ENCODE peak calls at places on chromosome 17, in four cellular contexts. N is hepatocyte, M is ovary, K is uterus. A is an unnamed sample.

GRCh38 chr17:82677353-82677925 is 21.1 kb downstream of the RAB40B start:
- DNase-seq in N (no peak), M (no peak), K (no peak), A (no peak)

GRCh38 chr17:12622726-12623125 is 43.0 kb upstream of the MYOCD start:
- DNase-seq in M (peak; percentile 39), N (peak; percentile 21), K (peak; percentile 58), A (no peak)

GRCh38 chr17:43517615-43518386 is 28.3 kb downstream of the ETV4 start:
- DNase-seq in N (no peak), K (no peak), M (no peak), A (no peak)

GRCh38 chr17:15260376-15261062 is 4.6 kb downstream of the PMP22 start:
- DNase-seq in K (peak; percentile 91), N (peak; percentile 95), M (peak; percentile 96), A (peak; percentile 69)

GRCh38 chr17:32192379-32192778 is 50.1 kb downstream of the RHOT1 start:
- DNase-seq in K (no peak), M (no peak), N (no peak), A (no peak)

GRCh38 chr17:62933986-62934385 is 32.0 kb upstream of the TANC2 start:
- DNase-seq in N (peak; percentile 35), M (no peak), K (no peak), A (no peak)

GRCh38 chr17:82647593-82648164 is 565 bp downstream of the WDR45B start:
- DNase-seq in K (peak; percentile 36), N (peak; percentile 68), M (peak; percentile 74), A (peak; percentile 39)

GRCh38 chr17:60439501-60439900 is 17.2 kb downstream of the CHCT1 start:
- DNase-seq in M (no peak), N (no peak), K (no peak), A (peak; percentile 30)

GRCh38 chr17:82215095-82215971 is 2.7 kb upstream of the CCDC57 start:
- DNase-seq in K (no peak), M (no peak), N (peak; percentile 45), A (peak; percentile 31)

GRCh38 chr17:78589885-78590284 is 12.7 kb upstream of the DNAH17 start:
- DNase-seq in K (no peak), M (no peak), N (no peak), A (no peak)

GRCh38 chr17:33469911-33470310 is 176.8 kb upstream of the ASIC2 start:
- DNase-seq in M (no peak), N (peak; percentile 82), K (peak; percentile 42), A (peak; percentile 4)

GRCh38 chr17:80529904-80530292 is 14.7 kb upstream of the RPTOR start:
- DNase-seq in M (no peak), K (no peak), N (no peak), A (no peak)
- H3K27me3 ChIP-seq in M (no peaks in the 10 kb centered on the region), K (no peaks in the 10 kb centered on the region), N (no peaks in the 10 kb centered on the region), A (no peaks in the 10 kb centered on the region)

GRCh38 chr17:50658602-50659001 is 23.9 kb downstream of the ABCC3 start:
- DNase-seq in K (no peak), M (no peak), N (no peak), A (no peak)
- H3K4me1 ChIP-seq in K (no peaks in the 10 kb centered on the region), M (peaks cover 2% of the 10 kb centered on the region), N (peaks cover 22% of the 10 kb centered on the region), A (peaks cover 9% of the 10 kb centered on the region)

GRCh38 chr17:72590382-72590781 is 469.6 kb downstream of the SOX9 start:
- DNase-seq in N (no peak), K (no peak), M (no peak), A (no peak)

GRCh38 chr17:72592242-72592966 is 471.6 kb downstream of the SOX9 start:
- DNase-seq in N (peak; percentile 93), M (no peak), K (no peak), A (peak; percentile 86)

GRCh38 chr17:72591500-72592241 is 470.9 kb downstream of the SOX9 start:
- DNase-seq in N (peak; percentile 52), K (no peak), M (no peak), A (peak; percentile 22)

GRCh38 chr17:72592967-72593325 is 472.1 kb downstream of the SOX9 start:
- DNase-seq in M (no peak), N (no peak), K (no peak), A (no peak)

DNA sequence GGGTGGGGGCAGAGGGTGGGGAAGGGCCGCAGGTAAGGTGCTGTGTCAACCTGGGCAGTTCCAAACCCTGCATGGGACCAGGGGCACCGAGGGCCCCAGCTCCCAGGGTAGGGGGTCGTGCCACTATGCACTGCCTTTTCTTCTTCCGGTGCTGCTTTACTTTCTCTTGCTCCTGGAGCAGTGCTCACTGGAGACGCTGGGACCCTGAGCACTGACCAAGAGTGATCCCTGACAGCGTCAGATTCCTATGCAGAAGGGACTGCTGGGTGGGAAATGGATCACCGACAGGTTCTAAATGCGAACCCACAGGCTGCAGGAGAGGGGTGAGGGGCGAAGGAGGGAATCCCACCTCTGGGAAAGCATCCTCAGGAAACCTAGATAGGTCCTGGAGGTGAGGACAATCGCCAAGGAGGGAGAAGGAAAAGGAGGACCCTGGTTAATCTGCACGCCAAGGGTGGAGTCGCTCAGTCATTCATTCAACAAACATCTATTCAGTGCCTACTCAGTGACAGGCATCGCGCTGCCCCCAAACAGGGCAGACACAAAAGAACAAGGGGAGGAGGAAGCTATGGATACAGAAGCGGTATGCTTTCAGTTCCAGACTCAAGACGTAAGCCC is 470.2 kb downstream of the SOX9 start:
- DNase-seq in M (no peak), K (no peak), N (no peak), A (no peak)
- H3K27me3 ChIP-seq in M (no peaks in the 10 kb centered on the region), K (no peaks in the 10 kb centered on the region), N (peaks cover 10% of the 10 kb centered on the region), A (peaks cover 16% of the 10 kb centered on the region)

DNA sequence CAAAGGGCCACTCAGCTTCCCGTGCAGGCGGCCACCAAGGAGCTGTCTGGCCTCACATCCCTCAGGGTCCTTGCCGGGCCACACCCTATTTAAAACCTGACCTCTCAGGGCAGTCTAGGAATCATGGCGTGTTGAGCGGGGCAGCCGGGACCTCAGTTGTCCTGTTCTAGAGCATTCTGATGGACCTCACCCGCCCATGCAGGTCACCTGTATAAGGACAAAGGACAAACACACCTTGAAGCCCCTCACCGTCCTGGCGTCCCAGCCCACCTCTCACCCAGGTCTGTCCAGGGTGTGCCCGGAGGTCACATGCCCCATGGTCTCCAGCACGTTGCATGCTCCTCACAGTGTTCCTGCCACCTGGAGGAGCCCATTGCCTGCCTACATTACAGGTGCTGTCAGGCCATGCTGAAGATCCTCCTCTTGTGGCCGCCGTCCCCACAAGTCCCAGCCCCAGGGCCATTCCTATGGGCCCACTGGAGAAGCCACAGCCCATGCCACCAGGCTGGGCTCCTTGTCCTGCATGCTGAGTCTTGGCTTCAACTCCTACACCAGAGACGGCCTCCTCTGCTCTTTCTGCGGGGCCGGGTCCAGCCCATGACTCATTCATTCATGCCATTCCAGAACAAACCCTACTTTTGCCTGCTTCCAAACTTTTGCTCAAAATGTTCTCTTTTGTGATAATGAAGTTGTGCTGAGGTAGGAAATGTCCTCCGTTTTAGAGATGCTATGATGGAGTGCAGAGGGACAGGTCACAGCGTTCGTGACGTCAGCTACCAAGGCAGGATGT is 46.3 kb downstream of the PEMT start:
- DNase-seq in K (no peak), N (no peak), M (peak; percentile 66), A (no peak)
- H3K4me1 ChIP-seq in K (peaks cover 4% of the 10 kb centered on the region), N (peaks cover 17% of the 10 kb centered on the region), M (peaks cover 8% of the 10 kb centered on the region), A (no peaks in the 10 kb centered on the region)

GRCh38 chr17:49928126-49928800 is 40.7 kb upstream of the DLX4 start:
- DNase-seq in N (no peak), K (no peak), M (no peak), A (no peak)
- H3K27me3 ChIP-seq in N (no peaks in the 10 kb centered on the region), K (no peaks in the 10 kb centered on the region), M (no peaks in the 10 kb centered on the region), A (no peaks in the 10 kb centered on the region)

DNA sequence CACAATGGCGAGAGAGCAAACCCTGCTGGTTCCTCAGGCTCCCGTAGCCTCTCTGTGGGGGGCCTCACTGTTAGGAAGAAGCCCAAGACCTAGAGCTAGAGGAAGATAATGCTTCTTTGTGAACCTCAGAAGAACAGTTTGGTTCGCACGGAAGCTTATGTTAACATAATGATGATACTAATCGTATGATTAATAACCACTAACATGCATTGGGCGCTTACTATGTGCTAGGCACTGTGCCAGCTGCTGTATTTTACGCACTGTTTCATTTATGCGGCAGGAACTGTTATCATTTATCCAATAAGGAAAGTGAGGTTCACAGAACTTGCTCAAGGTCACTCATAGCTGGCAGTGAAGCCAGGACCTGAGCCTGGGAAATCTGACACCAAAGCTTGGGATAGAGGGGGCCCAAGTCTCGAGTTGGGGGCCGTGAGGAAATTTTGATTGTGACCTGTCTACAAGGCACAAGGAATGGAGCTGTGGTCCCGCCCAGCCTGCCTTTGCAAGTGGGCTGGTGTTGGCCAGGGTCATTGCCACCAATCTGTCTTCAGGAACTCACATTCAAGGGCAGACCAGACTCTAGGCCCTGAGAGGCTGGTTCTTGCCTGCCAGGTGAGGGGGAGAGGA is 6.8 kb downstream of the PRCD start:
- DNase-seq in N (no peak), M (peak; percentile 35), K (no peak), A (peak; percentile 67)
- H3K4me1 ChIP-seq in N (peaks cover 55% of the 10 kb centered on the region), M (peaks cover 34% of the 10 kb centered on the region), K (no peaks in the 10 kb centered on the region), A (peaks cover 34% of the 10 kb centered on the region)

GRCh38 chr17:7923290-7923628 is 6.4 kb downstream of the KCNAB3 start:
- DNase-seq in M (no peak), N (no peak), K (no peak), A (no peak)
- H3K27me3 ChIP-seq in M (no peaks in the 10 kb centered on the region), N (no peaks in the 10 kb centered on the region), K (no peaks in the 10 kb centered on the region), A (no peaks in the 10 kb centered on the region)

GRCh38 chr17:76266244-76266938 is 1.2 kb downstream of the UBALD2 start:
- DNase-seq in M (no peak), K (no peak), N (peak; percentile 57), A (peak; percentile 45)

GRCh38 chr17:76264755-76265623 is at the start of gene UBALD2:
- DNase-seq in M (peak; percentile 99), N (peak; percentile 99), K (peak; percentile 99), A (peak; percentile 100)

GRCh38 chr17:76265624-76266243 is 586 bp downstream of the UBALD2 start:
- DNase-seq in K (no peak), N (peak; percentile 83), M (peak; percentile 74), A (peak; percentile 59)

GRCh38 chr17:76268015-76268749 is 3.0 kb downstream of the UBALD2 start:
- DNase-seq in N (peak; percentile 66), M (no peak), K (peak; percentile 56), A (peak; percentile 75)

GRCh38 chr17:76267051-76267576 is 2.0 kb downstream of the UBALD2 start:
- DNase-seq in N (no peak), K (no peak), M (no peak), A (no peak)
- H3K4me1 ChIP-seq in N (peaks cover 32% of the 10 kb centered on the region), K (peaks cover 27% of the 10 kb centered on the region), M (peaks cover 11% of the 10 kb centered on the region), A (peaks cover 31% of the 10 kb centered on the region)

DNA sequence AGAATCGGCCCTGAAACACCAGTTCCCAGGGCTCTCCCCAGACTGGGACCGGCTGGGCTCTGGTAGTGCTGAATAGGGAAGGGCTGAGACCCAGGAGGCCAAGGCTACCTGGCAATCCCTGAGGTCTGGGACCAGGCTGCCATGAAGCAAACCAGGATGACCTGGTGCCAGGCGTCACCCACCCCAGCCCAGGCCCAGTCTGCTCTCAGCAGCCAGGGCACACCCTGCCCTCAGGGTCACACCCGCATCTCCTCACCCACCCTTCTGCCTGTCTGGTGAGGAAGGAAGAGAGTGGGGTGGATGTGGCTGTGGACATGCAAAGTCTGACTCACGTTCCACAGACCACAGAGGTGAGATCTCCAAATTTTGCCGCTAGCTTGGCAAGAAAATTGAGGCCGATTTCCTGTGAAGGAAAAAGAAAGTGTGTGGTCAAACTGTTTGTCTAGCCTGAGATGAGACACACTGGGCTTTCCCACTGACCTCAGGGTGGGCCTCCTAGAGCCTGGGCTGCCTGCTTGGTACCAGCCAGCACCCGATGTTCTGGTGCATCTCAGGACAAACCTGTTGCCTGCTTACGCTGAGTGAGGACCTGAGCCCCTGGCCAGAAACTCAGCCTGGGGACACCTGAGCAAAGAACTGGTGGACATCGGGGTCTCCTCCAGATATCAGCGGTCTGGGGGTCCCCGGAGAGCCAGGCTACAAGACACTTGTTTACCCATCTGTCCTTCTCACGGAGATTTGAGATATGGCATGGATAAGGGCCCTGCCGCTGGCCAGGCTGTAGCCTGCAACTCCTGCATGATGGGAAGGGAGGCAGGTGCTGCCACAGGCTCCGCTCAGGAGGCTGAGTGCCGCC is 6.3 kb upstream of the RAB37 start:
- DNase-seq in N (no peak), K (no peak), M (no peak), A (no peak)
- H3K27me3 ChIP-seq in N (no peaks in the 10 kb centered on the region), K (no peaks in the 10 kb centered on the region), M (no peaks in the 10 kb centered on the region), A (peaks cover 24% of the 10 kb centered on the region)

A was measured in A673.